ENCODE peak calls at places on chromosome 9, in eight cellular contexts. V, R, N, Z, G, B, T and D are unnamed samples.

GRCh38 chr9:95138474-95138873 is 179.0 kb downstream of the FANCC start:
- DNase-seq in G (no peak), Z (peak; percentile 32), T (peak; percentile 9), B (no peak), N (no peak), V (no peak), R (no peak), D (no peak)

GRCh38 chr9:8863064-8863463 is 1063.5 kb upstream of the DMAC1 start:
- DNase-seq in B (no peak), G (no peak), V (no peak), T (no peak), R (no peak), Z (no peak), N (no peak), D (no peak)

GRCh38 chr9:114606068-114606467 is 5.0 kb upstream of the TMEM268 start:
- DNase-seq in T (peak; percentile 81), R (no peak), Z (no peak), V (no peak), N (no peak), G (no peak), B (no peak), D (no peak)

GRCh38 chr9:136599074-136599531 is 53.3 kb upstream of the NOTCH1 start:
- DNase-seq in T (no peak), G (no peak), Z (no peak), R (no peak), V (no peak), N (no peak), B (no peak), D (no peak)

GRCh38 chr9:113474372-113474771 is 10.8 kb downstream of the RGS3 start:
- DNase-seq in G (no peak), T (no peak), B (no peak), V (no peak), R (no peak), Z (no peak), N (no peak), D (peak; percentile 9)

GRCh38 chr9:13586726-13587392 is 307.4 kb upstream of the MPDZ start:
- DNase-seq in R (no peak), V (no peak), G (no peak), B (no peak), N (no peak), T (peak; percentile 75), Z (no peak), D (peak; percentile 16)

GRCh38 chr9:14838701-14839100 is 71.5 kb downstream of the FREM1 start:
- DNase-seq in N (no peak), B (no peak), G (no peak), T (no peak), R (no peak), Z (no peak), V (no peak), D (no peak)

GRCh38 chr9:108844856-108845255 is 10.9 kb downstream of the ACTL7B start:
- DNase-seq in B (no peak), V (no peak), T (no peak), G (no peak), R (no peak), Z (no peak), N (no peak), D (no peak)

GRCh38 chr9:137772281-137772873 is 105.2 kb upstream of the CACNA1B start:
- DNase-seq in T (no peak), Z (no peak), R (no peak), N (no peak), G (no peak), B (peak; percentile 28), V (no peak), D (no peak)

GRCh38 chr9:127923771-127924170 is 6.8 kb downstream of the PIP5KL1 start:
- DNase-seq in V (peak; percentile 68), R (no peak), Z (peak; percentile 94), N (no peak), B (no peak), G (peak; percentile 92), T (no peak), D (no peak)

GRCh38 chr9:13122756-13123369 is 156.6 kb downstream of the MPDZ start:
- DNase-seq in T (no peak), N (no peak), V (no peak), Z (no peak), G (no peak), B (no peak), R (no peak), D (no peak)

GRCh38 chr9:125258832-125259534 is 2.6 kb upstream of the GAPVD1 start:
- DNase-seq in N (no peak), Z (no peak), G (no peak), R (no peak), T (no peak), V (no peak), B (no peak), D (no peak)

GRCh38 chr9:82613516-82613915 is 449.4 kb downstream of the RASEF start:
- DNase-seq in R (no peak), G (no peak), V (no peak), Z (no peak), T (no peak), B (no peak), N (no peak), D (no peak)

GRCh38 chr9:6271508-6272228 is 56.1 kb downstream of the IL33 start:
- DNase-seq in B (no peak), N (no peak), G (peak; percentile 0), Z (no peak), R (no peak), V (no peak), T (no peak), D (no peak)

GRCh38 chr9:126301985-126302603 is 24.5 kb upstream of the MVB12B start:
- DNase-seq in V (peak; percentile 65), T (peak; percentile 68), N (no peak), R (peak; percentile 68), B (peak; percentile 58), Z (peak; percentile 34), G (peak; percentile 69), D (peak; percentile 80)

GRCh38 chr9:133472277-133472645 is 6.6 kb downstream of the SLC2A6 start:
- DNase-seq in T (no peak), N (no peak), V (no peak), G (no peak), R (no peak), B (no peak), Z (no peak), D (no peak)

GRCh38 chr9:118609355-118610044 is 759.7 kb downstream of the BRINP1 start:
- DNase-seq in Z (peak; percentile 43), V (no peak), G (no peak), R (no peak), B (no peak), T (no peak), N (no peak), D (no peak)

GRCh38 chr9:113343732-113344231 is 3.7 kb upstream of the WDR31 start:
- DNase-seq in R (peak; percentile 74), V (no peak), N (no peak), T (no peak), B (no peak), Z (peak; percentile 15), G (peak; percentile 50), D (peak; percentile 84)

GRCh38 chr9:33273972-33274328 is 9.1 kb downstream of the CHMP5 start:
- DNase-seq in R (no peak), N (no peak), T (no peak), Z (peak; percentile 28), B (no peak), V (no peak), G (no peak), D (no peak)

GRCh38 chr9:34220218-34220617 is 41.4 kb downstream of the UBAP1 start:
- DNase-seq in R (no peak), N (no peak), B (no peak), T (no peak), Z (no peak), G (no peak), V (no peak), D (no peak)

GRCh38 chr9:126386814-126387213 is 60.2 kb downstream of the MVB12B start:
- DNase-seq in T (peak; percentile 79), V (no peak), Z (no peak), R (no peak), B (no peak), N (no peak), G (peak; percentile 17), D (no peak)

GRCh38 chr9:136017813-136018190 is 56.6 kb upstream of the UBAC1 start:
- DNase-seq in V (no peak), N (no peak), G (no peak), B (no peak), T (no peak), R (no peak), Z (no peak), D (no peak)

GRCh38 chr9:91714020-91714721 is 235.9 kb downstream of the ROR2 start:
- DNase-seq in Z (peak; percentile 19), R (peak; percentile 86), B (peak; percentile 71), N (no peak), G (peak; percentile 79), T (peak; percentile 17), V (peak; percentile 34), D (peak; percentile 73)

GRCh38 chr9:137300607-137301085 is 1.4 kb downstream of the NRARP start:
- DNase-seq in N (no peak), T (peak; percentile 55), V (no peak), R (peak; percentile 66), Z (no peak), G (peak; percentile 63), B (peak; percentile 52), D (peak; percentile 47)

GRCh38 chr9:111096051-111096450 is 57.8 kb upstream of the LPAR1 start:
- DNase-seq in G (no peak), R (no peak), T (no peak), Z (no peak), N (no peak), V (no peak), B (no peak), D (no peak)

DNA sequence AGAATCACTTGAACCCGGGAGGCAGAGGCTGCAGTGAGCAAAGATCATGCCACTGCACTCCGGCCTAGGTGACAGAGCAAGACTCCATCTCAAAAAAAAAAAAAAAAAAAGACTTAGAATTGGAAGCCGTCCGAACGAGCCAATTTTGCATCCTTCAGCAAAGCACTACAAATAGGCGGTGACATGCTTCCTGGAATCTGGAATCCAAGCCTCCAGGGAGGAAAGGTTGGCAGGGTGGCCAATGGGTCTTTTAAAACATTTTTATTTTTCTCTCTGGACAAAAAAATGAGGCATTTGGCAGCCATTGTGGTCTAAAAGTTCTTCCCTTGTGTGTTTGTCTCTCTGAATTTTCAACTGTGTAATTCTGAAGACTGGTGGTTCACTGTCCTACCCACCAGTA is 26.4 kb downstream of the GGTA1 start:
- DNase-seq in N (no peak), Z (no peak), R (no peak), T (no peak), G (no peak), B (no peak), V (no peak), D (no peak)
- TF ChIP-seq EZH2 in N (no peak), Z (no peak), R (no peak), T (no peak), G (no peak), B (no peak), V (no peak), D (no peak)

GRCh38 chr9:77021289-77021927 is 2.0 kb downstream of the FOXB2 start:
- DNase-seq in V (no peak), R (no peak), T (peak; percentile 38), B (no peak), N (no peak), Z (no peak), G (peak; percentile 50), D (no peak)
- H3K9me3 ChIP-seq in V (no peaks in the 10 kb centered on the region), R (no peaks in the 10 kb centered on the region), T (no peaks in the 10 kb centered on the region), B (no peaks in the 10 kb centered on the region), N (no peaks in the 10 kb centered on the region), Z (peaks cover 5% of the 10 kb centered on the region), G (no peaks in the 10 kb centered on the region), D (no peaks in the 10 kb centered on the region)

GRCh38 chr9:97851450-97851883 is 1.6 kb upstream of the FOXE1 start:
- DNase-seq in N (no peak), V (no peak), G (no peak), Z (no peak), R (no peak), T (no peak), B (no peak), D (no peak)
- TF ChIP-seq EZH2 in N (no peak), V (no peak), G (peak; percentile 68), Z (peak; percentile 34), R (no peak), T (no peak), B (no peak), D (no peak)

GRCh38 chr9:69486498-69486897 is 161.5 kb downstream of the ENTREP1 start:
- DNase-seq in V (no peak), N (no peak), R (no peak), B (no peak), T (no peak), G (no peak), Z (no peak), D (no peak)
- H3K9me3 ChIP-seq in V (no peaks in the 10 kb centered on the region), N (no peaks in the 10 kb centered on the region), R (no peaks in the 10 kb centered on the region), B (no peaks in the 10 kb centered on the region), T (no peaks in the 10 kb centered on the region), G (no peaks in the 10 kb centered on the region), Z (no peaks in the 10 kb centered on the region), D (no peaks in the 10 kb centered on the region)